ENCODE peak calls at places on chromosomes 1 and 21, in eight cellular contexts. One of them, this sample, is unnamed.

GRCh38 chr1:86515597-86515996 is 31.3 kb upstream of the CLCA4 start:
- DNase-seq in fibroblast of mammary gland: peak
- DNase-seq in dorsolateral prefrontal cortex: no peak
- DNase-seq in CD8-positive, alpha-beta T cell: no peak
- DNase-seq in IMR-90: no peak
- DNase-seq in GM12865: peak
- DNase-seq in CD4-positive, alpha-beta memory T cell: no peak
- DNase-seq in mesenchymal stem cell: no peak
- DNase-seq in this sample: peak

GRCh38 chr1:92411511-92411910 is 75.2 kb downstream of the GFI1 start:
- DNase-seq in fibroblast of mammary gland: peak
- DNase-seq in dorsolateral prefrontal cortex: no peak
- DNase-seq in CD8-positive, alpha-beta T cell: no peak
- DNase-seq in IMR-90: peak
- DNase-seq in GM12865: no peak
- DNase-seq in CD4-positive, alpha-beta memory T cell: no peak
- DNase-seq in mesenchymal stem cell: peak
- DNase-seq in this sample: peak

GRCh38 chr21:43913928-43914327 is 48.9 kb downstream of the AGPAT3 start:
- DNase-seq in fibroblast of mammary gland: peak
- DNase-seq in dorsolateral prefrontal cortex: no peak
- DNase-seq in CD8-positive, alpha-beta T cell: no peak
- DNase-seq in IMR-90: peak
- DNase-seq in GM12865: no peak
- DNase-seq in CD4-positive, alpha-beta memory T cell: no peak
- DNase-seq in mesenchymal stem cell: peak
- DNase-seq in this sample: peak

GRCh38 chr21:34687065-34687464 is 18.3 kb downstream of the CLIC6 start:
- DNase-seq in fibroblast of mammary gland: no peak
- DNase-seq in dorsolateral prefrontal cortex: no peak
- DNase-seq in CD8-positive, alpha-beta T cell: no peak
- DNase-seq in IMR-90: no peak
- DNase-seq in GM12865: no peak
- DNase-seq in CD4-positive, alpha-beta memory T cell: no peak
- DNase-seq in mesenchymal stem cell: no peak
- DNase-seq in this sample: no peak

GRCh38 chr1:150889650-150890416 is 2.9 kb downstream of the CTXND2 start:
- DNase-seq in fibroblast of mammary gland: no peak
- DNase-seq in dorsolateral prefrontal cortex: no peak
- DNase-seq in CD8-positive, alpha-beta T cell: no peak
- DNase-seq in IMR-90: no peak
- DNase-seq in GM12865: peak
- DNase-seq in CD4-positive, alpha-beta memory T cell: no peak
- DNase-seq in mesenchymal stem cell: no peak
- DNase-seq in this sample: no peak

GRCh38 chr1:67753776-67754525 is 69.0 kb downstream of the GADD45A start:
- DNase-seq in fibroblast of mammary gland: no peak
- DNase-seq in dorsolateral prefrontal cortex: no peak
- DNase-seq in CD8-positive, alpha-beta T cell: no peak
- DNase-seq in IMR-90: no peak
- DNase-seq in GM12865: peak
- DNase-seq in CD4-positive, alpha-beta memory T cell: no peak
- DNase-seq in mesenchymal stem cell: no peak
- DNase-seq in this sample: no peak

GRCh38 chr1:6244401-6245054 is 549 bp downstream of the HES3 start:
- DNase-seq in fibroblast of mammary gland: no peak
- DNase-seq in dorsolateral prefrontal cortex: no peak
- DNase-seq in CD8-positive, alpha-beta T cell: no peak
- DNase-seq in IMR-90: no peak
- DNase-seq in GM12865: no peak
- DNase-seq in CD4-positive, alpha-beta memory T cell: no peak
- DNase-seq in mesenchymal stem cell: no peak
- DNase-seq in this sample: no peak

GRCh38 chr1:71587961-71588360 is 507.1 kb upstream of the ZRANB2 start:
- DNase-seq in fibroblast of mammary gland: peak
- DNase-seq in dorsolateral prefrontal cortex: no peak
- DNase-seq in CD8-positive, alpha-beta T cell: no peak
- DNase-seq in IMR-90: peak
- DNase-seq in GM12865: peak
- DNase-seq in CD4-positive, alpha-beta memory T cell: no peak
- DNase-seq in mesenchymal stem cell: peak
- DNase-seq in this sample: peak

GRCh38 chr1:42913426-42914091 is 45.1 kb downstream of the SLC2A1 start:
- DNase-seq in fibroblast of mammary gland: peak
- DNase-seq in dorsolateral prefrontal cortex: no peak
- DNase-seq in CD8-positive, alpha-beta T cell: peak
- DNase-seq in IMR-90: peak
- DNase-seq in GM12865: peak
- DNase-seq in CD4-positive, alpha-beta memory T cell: peak
- DNase-seq in mesenchymal stem cell: peak
- DNase-seq in this sample: peak

GRCh38 chr1:114355240-114355639 is 155.8 kb downstream of the TRIM33 start:
- DNase-seq in fibroblast of mammary gland: no peak
- DNase-seq in dorsolateral prefrontal cortex: no peak
- DNase-seq in CD8-positive, alpha-beta T cell: no peak
- DNase-seq in IMR-90: no peak
- DNase-seq in GM12865: no peak
- DNase-seq in CD4-positive, alpha-beta memory T cell: no peak
- DNase-seq in mesenchymal stem cell: no peak
- DNase-seq in this sample: no peak

GRCh38 chr1:42453386-42453785 is 2.4 kb downstream of the ZMYND12 start:
- DNase-seq in fibroblast of mammary gland: no peak
- DNase-seq in dorsolateral prefrontal cortex: no peak
- DNase-seq in CD8-positive, alpha-beta T cell: no peak
- DNase-seq in IMR-90: no peak
- DNase-seq in GM12865: no peak
- DNase-seq in CD4-positive, alpha-beta memory T cell: no peak
- DNase-seq in mesenchymal stem cell: no peak
- DNase-seq in this sample: no peak

GRCh38 chr1:58204284-58204683 is 342.2 kb downstream of the OMA1 start:
- DNase-seq in fibroblast of mammary gland: no peak
- DNase-seq in dorsolateral prefrontal cortex: no peak
- DNase-seq in CD8-positive, alpha-beta T cell: no peak
- DNase-seq in IMR-90: no peak
- DNase-seq in GM12865: peak
- DNase-seq in CD4-positive, alpha-beta memory T cell: no peak
- DNase-seq in mesenchymal stem cell: no peak
- DNase-seq in this sample: peak

GRCh38 chr1:51705035-51705434 is 88.1 kb downstream of the OSBPL9 start:
- DNase-seq in fibroblast of mammary gland: no peak
- DNase-seq in dorsolateral prefrontal cortex: no peak
- DNase-seq in CD8-positive, alpha-beta T cell: no peak
- DNase-seq in IMR-90: no peak
- DNase-seq in GM12865: no peak
- DNase-seq in CD4-positive, alpha-beta memory T cell: no peak
- DNase-seq in mesenchymal stem cell: no peak
- DNase-seq in this sample: no peak

GRCh38 chr21:31898898-31899630 is 26.2 kb downstream of the HUNK start:
- DNase-seq in fibroblast of mammary gland: no peak
- DNase-seq in dorsolateral prefrontal cortex: no peak
- DNase-seq in CD8-positive, alpha-beta T cell: no peak
- DNase-seq in IMR-90: no peak
- DNase-seq in GM12865: no peak
- DNase-seq in CD4-positive, alpha-beta memory T cell: no peak
- DNase-seq in mesenchymal stem cell: peak
- DNase-seq in this sample: no peak

GRCh38 chr21:31902438-31902837 is 29.6 kb downstream of the HUNK start:
- DNase-seq in fibroblast of mammary gland: no peak
- DNase-seq in dorsolateral prefrontal cortex: no peak
- DNase-seq in CD8-positive, alpha-beta T cell: no peak
- DNase-seq in IMR-90: no peak
- DNase-seq in GM12865: no peak
- DNase-seq in CD4-positive, alpha-beta memory T cell: no peak
- DNase-seq in mesenchymal stem cell: no peak
- DNase-seq in this sample: no peak

GRCh38 chr21:31901342-31901741 is 28.5 kb downstream of the HUNK start:
- DNase-seq in fibroblast of mammary gland: no peak
- DNase-seq in dorsolateral prefrontal cortex: no peak
- DNase-seq in CD8-positive, alpha-beta T cell: no peak
- DNase-seq in IMR-90: no peak
- DNase-seq in GM12865: no peak
- DNase-seq in CD4-positive, alpha-beta memory T cell: no peak
- DNase-seq in mesenchymal stem cell: no peak
- DNase-seq in this sample: no peak

GRCh38 chr21:31897311-31897710 is 24.5 kb downstream of the HUNK start:
- DNase-seq in fibroblast of mammary gland: peak
- DNase-seq in dorsolateral prefrontal cortex: no peak
- DNase-seq in CD8-positive, alpha-beta T cell: no peak
- DNase-seq in IMR-90: peak
- DNase-seq in GM12865: no peak
- DNase-seq in CD4-positive, alpha-beta memory T cell: no peak
- DNase-seq in mesenchymal stem cell: no peak
- DNase-seq in this sample: no peak

GRCh38 chr21:31900121-31900895 is 27.5 kb downstream of the HUNK start:
- DNase-seq in fibroblast of mammary gland: no peak
- DNase-seq in dorsolateral prefrontal cortex: no peak
- DNase-seq in CD8-positive, alpha-beta T cell: no peak
- DNase-seq in IMR-90: no peak
- DNase-seq in GM12865: no peak
- DNase-seq in CD4-positive, alpha-beta memory T cell: no peak
- DNase-seq in mesenchymal stem cell: no peak
- DNase-seq in this sample: no peak
- H3K4me3 ChIP-seq in fibroblast of mammary gland: no peak
- H3K4me3 ChIP-seq in dorsolateral prefrontal cortex: no peak
- H3K4me3 ChIP-seq in CD8-positive, alpha-beta T cell: no peak
- H3K4me3 ChIP-seq in IMR-90: no peak
- H3K4me3 ChIP-seq in GM12865: no peak
- H3K4me3 ChIP-seq in CD4-positive, alpha-beta memory T cell: no peak
- H3K4me3 ChIP-seq in mesenchymal stem cell: no peak
- H3K4me3 ChIP-seq in this sample: no peak

GRCh38 chr1:183879477-183879876 is 74.6 kb downstream of the RGL1 start:
- DNase-seq in fibroblast of mammary gland: peak
- DNase-seq in dorsolateral prefrontal cortex: no peak
- DNase-seq in CD8-positive, alpha-beta T cell: no peak
- DNase-seq in IMR-90: no peak
- DNase-seq in GM12865: no peak
- DNase-seq in CD4-positive, alpha-beta memory T cell: no peak
- DNase-seq in mesenchymal stem cell: peak
- DNase-seq in this sample: no peak

GRCh38 chr1:183876284-183876683 is 71.4 kb downstream of the RGL1 start:
- DNase-seq in fibroblast of mammary gland: no peak
- DNase-seq in dorsolateral prefrontal cortex: no peak
- DNase-seq in CD8-positive, alpha-beta T cell: no peak
- DNase-seq in IMR-90: no peak
- DNase-seq in GM12865: no peak
- DNase-seq in CD4-positive, alpha-beta memory T cell: no peak
- DNase-seq in mesenchymal stem cell: no peak
- DNase-seq in this sample: no peak

GRCh38 chr1:183873642-183874041 is 68.7 kb downstream of the RGL1 start:
- DNase-seq in fibroblast of mammary gland: no peak
- DNase-seq in dorsolateral prefrontal cortex: no peak
- DNase-seq in CD8-positive, alpha-beta T cell: no peak
- DNase-seq in IMR-90: no peak
- DNase-seq in GM12865: peak
- DNase-seq in CD4-positive, alpha-beta memory T cell: no peak
- DNase-seq in mesenchymal stem cell: no peak
- DNase-seq in this sample: no peak

GRCh38 chr1:183879966-183880365 is 75.0 kb downstream of the RGL1 start:
- DNase-seq in fibroblast of mammary gland: no peak
- DNase-seq in dorsolateral prefrontal cortex: no peak
- DNase-seq in CD8-positive, alpha-beta T cell: no peak
- DNase-seq in IMR-90: no peak
- DNase-seq in GM12865: no peak
- DNase-seq in CD4-positive, alpha-beta memory T cell: no peak
- DNase-seq in mesenchymal stem cell: no peak
- DNase-seq in this sample: no peak

DNA sequence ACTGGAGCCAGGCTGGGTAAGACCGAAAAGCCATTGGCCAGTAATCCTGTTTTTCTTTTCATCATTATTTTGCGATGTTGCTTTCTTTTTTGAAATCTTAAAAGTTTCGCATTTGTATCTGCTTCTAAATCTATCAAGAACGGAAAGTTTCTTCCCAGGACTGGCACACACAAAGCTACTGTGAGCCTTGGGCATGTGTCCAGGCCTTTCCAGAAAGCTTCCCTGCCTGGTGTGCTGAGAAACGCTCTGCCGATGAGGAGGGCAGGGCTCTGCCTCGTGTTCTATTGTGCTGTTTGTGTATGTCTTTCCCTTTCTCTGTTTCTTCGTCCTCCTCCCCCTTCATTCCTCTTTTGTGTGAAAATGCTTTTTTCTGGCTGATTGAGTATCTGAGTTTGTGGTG is 72.4 kb downstream of the RGL1 start:
- DNase-seq in fibroblast of mammary gland: peak
- DNase-seq in dorsolateral prefrontal cortex: peak
- DNase-seq in CD8-positive, alpha-beta T cell: no peak
- DNase-seq in IMR-90: peak
- DNase-seq in GM12865: no peak
- DNase-seq in CD4-positive, alpha-beta memory T cell: no peak
- DNase-seq in mesenchymal stem cell: no peak
- DNase-seq in this sample: no peak
- H3K4me3 ChIP-seq in fibroblast of mammary gland: no peak
- H3K4me3 ChIP-seq in dorsolateral prefrontal cortex: peak
- H3K4me3 ChIP-seq in CD8-positive, alpha-beta T cell: no peak
- H3K4me3 ChIP-seq in IMR-90: peak
- H3K4me3 ChIP-seq in GM12865: no peak
- H3K4me3 ChIP-seq in CD4-positive, alpha-beta memory T cell: no peak
- H3K4me3 ChIP-seq in mesenchymal stem cell: no peak
- H3K4me3 ChIP-seq in this sample: no peak

DNA sequence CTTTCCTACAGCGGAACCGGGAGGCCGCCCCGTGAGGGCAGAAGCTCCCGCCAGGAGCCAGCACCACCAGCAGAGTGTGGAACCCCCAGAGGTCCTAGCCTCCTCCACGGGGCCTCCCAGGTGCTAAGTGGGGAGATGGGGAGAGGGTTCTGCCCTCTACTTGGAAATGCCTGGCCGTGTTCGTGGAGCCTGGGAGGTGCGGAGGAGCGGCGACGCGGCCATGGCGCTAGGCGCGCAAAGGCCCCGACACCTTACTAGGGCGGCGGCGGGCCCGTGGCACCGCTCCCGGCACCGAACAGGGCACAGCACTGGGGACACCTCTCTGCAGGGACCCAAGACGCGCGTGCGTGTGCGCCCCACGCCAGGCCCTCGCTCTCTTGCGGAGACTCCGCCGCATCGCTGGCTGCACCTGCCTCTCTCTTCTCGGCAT is 1.3 kb upstream of the CACNA1E start:
- DNase-seq in fibroblast of mammary gland: no peak
- DNase-seq in dorsolateral prefrontal cortex: no peak
- DNase-seq in CD8-positive, alpha-beta T cell: no peak
- DNase-seq in IMR-90: no peak
- DNase-seq in GM12865: no peak
- DNase-seq in CD4-positive, alpha-beta memory T cell: no peak
- DNase-seq in mesenchymal stem cell: no peak
- DNase-seq in this sample: no peak
- H3K4me3 ChIP-seq in fibroblast of mammary gland: no peak
- H3K4me3 ChIP-seq in dorsolateral prefrontal cortex: peak
- H3K4me3 ChIP-seq in CD8-positive, alpha-beta T cell: no peak
- H3K4me3 ChIP-seq in IMR-90: no peak
- H3K4me3 ChIP-seq in GM12865: no peak
- H3K4me3 ChIP-seq in CD4-positive, alpha-beta memory T cell: no peak
- H3K4me3 ChIP-seq in mesenchymal stem cell: no peak
- H3K4me3 ChIP-seq in this sample: no peak

DNA sequence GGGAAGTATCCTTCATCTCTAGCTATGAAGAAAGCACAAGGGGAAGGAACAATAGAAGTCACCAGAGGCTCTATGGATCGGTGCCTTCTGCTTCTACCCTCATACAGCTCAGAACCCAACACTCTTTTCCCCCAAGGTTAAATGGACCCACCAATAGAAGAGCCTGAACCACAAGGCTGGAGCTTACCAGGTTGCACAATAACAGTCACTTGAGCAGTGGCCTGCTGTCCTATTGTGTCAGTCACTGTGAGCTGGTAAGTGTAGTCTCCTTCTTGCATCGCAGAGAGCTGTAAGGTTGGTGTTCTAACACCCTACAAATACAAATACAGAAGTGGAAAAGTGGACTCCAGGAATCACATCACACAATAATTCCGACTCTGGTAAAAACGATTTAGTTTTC is 103.0 kb downstream of the KIAA0319L start:
- DNase-seq in fibroblast of mammary gland: no peak
- DNase-seq in dorsolateral prefrontal cortex: no peak
- DNase-seq in CD8-positive, alpha-beta T cell: no peak
- DNase-seq in IMR-90: no peak
- DNase-seq in GM12865: no peak
- DNase-seq in CD4-positive, alpha-beta memory T cell: no peak
- DNase-seq in mesenchymal stem cell: no peak
- DNase-seq in this sample: peak
- H3K4me3 ChIP-seq in fibroblast of mammary gland: no peak
- H3K4me3 ChIP-seq in dorsolateral prefrontal cortex: no peak
- H3K4me3 ChIP-seq in CD8-positive, alpha-beta T cell: no peak
- H3K4me3 ChIP-seq in IMR-90: no peak
- H3K4me3 ChIP-seq in GM12865: no peak
- H3K4me3 ChIP-seq in CD4-positive, alpha-beta memory T cell: no peak
- H3K4me3 ChIP-seq in mesenchymal stem cell: no peak
- H3K4me3 ChIP-seq in this sample: peak